ENCODE peak calls at places on chromosomes 6 and 20, in six cellular contexts. A, P, G, C, L and S are unnamed samples.

GRCh38 chr6:47318236-47318974 is 8.7 kb upstream of the TNFRSF21 start:
- ATAC-seq in A (no peak), P (no peak), G (no peak), C (no peak), L (no peak), S (no peak)

GRCh38 chr20:62274332-62275262 is 28.2 kb upstream of the ADRM1 start:
- ATAC-seq in A (no peak), P (peak), G (no peak), C (no peak), L (no peak), S (no peak)

GRCh38 chr6:136563386-136564152 is 13.3 kb upstream of the MAP7 start:
- ATAC-seq in A (no peak), P (peak), G (no peak), C (no peak), L (no peak), S (no peak)

GRCh38 chr20:25025986-25026605 is 31.8 kb downstream of the ACSS1 start:
- ATAC-seq in A (no peak), P (no peak), G (peak), C (no peak), L (no peak), S (no peak)

GRCh38 chr20:47392015-47392720 is 35.7 kb upstream of the ZMYND8 start:
- ATAC-seq in A (peak), P (peak), G (peak), C (peak), L (peak), S (peak)

GRCh38 chr6:138424004-138424904 is 20.2 kb downstream of the HEBP2 start:
- ATAC-seq in A (no peak), P (peak), G (peak), C (no peak), L (peak), S (no peak)

GRCh38 chr6:119445666-119446622 is 96.4 kb upstream of the MAN1A1 start:
- ATAC-seq in A (no peak), P (peak), G (no peak), C (peak), L (peak), S (peak)

GRCh38 chr20:40276291-40276690 is 412.7 kb downstream of the MAFB start:
- ATAC-seq in A (no peak), P (no peak), G (no peak), C (no peak), L (no peak), S (peak)

GRCh38 chr20:52422574-52423463 is 231.2 kb upstream of the ZFP64 start:
- ATAC-seq in A (no peak), P (no peak), G (peak), C (no peak), L (no peak), S (no peak)

GRCh38 chr20:43057317-43057716 is 132.4 kb downstream of the PTPRT start:
- ATAC-seq in A (no peak), P (no peak), G (no peak), C (no peak), L (no peak), S (no peak)

GRCh38 chr6:143842468-143842901 is 653 bp upstream of the LTV1 start:
- ATAC-seq in A (peak), P (no peak), G (no peak), C (peak), L (peak), S (peak)

GRCh38 chr6:7042056-7042653 is 65.6 kb upstream of the RREB1 start:
- ATAC-seq in A (no peak), P (peak), G (peak), C (no peak), L (no peak), S (no peak)

GRCh38 chr6:169666441-169666840 is 35.4 kb downstream of the WDR27 start:
- ATAC-seq in A (no peak), P (no peak), G (no peak), C (no peak), L (no peak), S (no peak)

GRCh38 chr6:42292002-42292735 is 74.5 kb upstream of the MRPS10 start:
- ATAC-seq in A (peak), P (no peak), G (no peak), C (peak), L (no peak), S (no peak)

GRCh38 chr6:149867876-149868640 is 3.9 kb upstream of the LRP11 start:
- ATAC-seq in A (no peak), P (peak), G (no peak), C (no peak), L (no peak), S (no peak)

GRCh38 chr20:20490673-20491072 is 122.8 kb downstream of the INSM1 start:
- ATAC-seq in A (no peak), P (no peak), G (no peak), C (no peak), L (no peak), S (no peak)

GRCh38 chr20:14707026-14707680 is 369.7 kb upstream of the FLRT3 start:
- ATAC-seq in A (no peak), P (no peak), G (no peak), C (no peak), L (no peak), S (no peak)

GRCh38 chr6:144294016-144294415 is 8.9 kb downstream of the UTRN start:
- ATAC-seq in A (no peak), P (no peak), G (no peak), C (no peak), L (no peak), S (no peak)

DNA sequence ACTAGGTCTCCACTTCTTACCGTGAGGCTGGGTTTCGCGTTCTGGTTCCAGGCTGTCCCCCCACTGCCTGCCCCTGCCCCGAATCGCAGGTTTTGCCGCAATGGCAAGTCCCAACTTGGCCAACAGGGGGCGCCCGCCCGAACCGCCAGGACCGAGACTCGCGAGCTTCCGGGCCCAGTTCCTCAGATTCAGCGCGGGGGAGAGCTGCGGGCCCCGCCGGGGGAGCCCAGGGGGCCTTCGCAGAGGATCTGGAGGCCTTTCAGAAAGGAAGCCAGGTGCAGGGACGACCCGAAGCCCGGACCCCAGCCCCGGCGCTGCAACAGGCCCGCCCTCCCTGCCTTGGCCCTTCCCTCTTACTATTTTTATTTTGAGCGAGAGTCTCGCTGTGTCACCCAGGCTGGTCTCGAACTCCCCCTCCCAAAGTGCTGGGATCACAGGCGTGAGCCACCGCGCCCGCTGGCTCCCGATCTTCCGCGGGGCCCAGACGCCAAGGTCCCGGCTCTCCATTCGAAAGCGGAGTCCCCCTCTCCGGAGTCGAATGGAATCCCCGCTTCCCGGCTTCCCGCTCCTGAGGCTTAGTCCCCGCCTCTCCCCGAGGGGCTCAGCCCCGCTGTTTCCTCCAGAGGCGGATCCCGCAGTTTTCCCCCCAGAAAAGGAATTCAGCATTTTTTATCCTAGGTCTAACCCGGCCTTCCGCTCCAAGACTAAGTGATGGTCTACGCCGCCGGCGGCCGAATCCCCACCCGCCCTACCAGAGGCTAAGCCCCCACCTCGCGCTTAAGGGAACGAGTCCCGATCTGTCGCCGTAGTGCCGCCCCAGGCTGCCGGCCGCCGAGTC is 11.7 kb upstream of the TMC2 start:
- ATAC-seq in A (peak), P (peak), G (peak), C (peak), L (peak), S (peak)
- TF ChIP-seq POLR2A in A (no peak), P (peak), G (peak), C (peak), L (no peak), S (peak)

GRCh38 chr6:64955435-64955848 is 751.6 kb downstream of the EYS start:
- ATAC-seq in A (no peak), P (no peak), G (no peak), C (no peak), L (no peak), S (no peak)
- H3K27ac ChIP-seq in A (no peak), P (no peak), G (no peak), C (no peak), L (no peak), S (no peak)

GRCh38 chr20:33732166-33732970 is 572 bp downstream of the ZNF341 start:
- ATAC-seq in A (peak), P (peak), G (peak), C (peak), L (peak), S (peak)
- TF ChIP-seq EP300 in A (no peak), P (peak), G (peak), C (peak), L (no peak), S (no peak)

DNA sequence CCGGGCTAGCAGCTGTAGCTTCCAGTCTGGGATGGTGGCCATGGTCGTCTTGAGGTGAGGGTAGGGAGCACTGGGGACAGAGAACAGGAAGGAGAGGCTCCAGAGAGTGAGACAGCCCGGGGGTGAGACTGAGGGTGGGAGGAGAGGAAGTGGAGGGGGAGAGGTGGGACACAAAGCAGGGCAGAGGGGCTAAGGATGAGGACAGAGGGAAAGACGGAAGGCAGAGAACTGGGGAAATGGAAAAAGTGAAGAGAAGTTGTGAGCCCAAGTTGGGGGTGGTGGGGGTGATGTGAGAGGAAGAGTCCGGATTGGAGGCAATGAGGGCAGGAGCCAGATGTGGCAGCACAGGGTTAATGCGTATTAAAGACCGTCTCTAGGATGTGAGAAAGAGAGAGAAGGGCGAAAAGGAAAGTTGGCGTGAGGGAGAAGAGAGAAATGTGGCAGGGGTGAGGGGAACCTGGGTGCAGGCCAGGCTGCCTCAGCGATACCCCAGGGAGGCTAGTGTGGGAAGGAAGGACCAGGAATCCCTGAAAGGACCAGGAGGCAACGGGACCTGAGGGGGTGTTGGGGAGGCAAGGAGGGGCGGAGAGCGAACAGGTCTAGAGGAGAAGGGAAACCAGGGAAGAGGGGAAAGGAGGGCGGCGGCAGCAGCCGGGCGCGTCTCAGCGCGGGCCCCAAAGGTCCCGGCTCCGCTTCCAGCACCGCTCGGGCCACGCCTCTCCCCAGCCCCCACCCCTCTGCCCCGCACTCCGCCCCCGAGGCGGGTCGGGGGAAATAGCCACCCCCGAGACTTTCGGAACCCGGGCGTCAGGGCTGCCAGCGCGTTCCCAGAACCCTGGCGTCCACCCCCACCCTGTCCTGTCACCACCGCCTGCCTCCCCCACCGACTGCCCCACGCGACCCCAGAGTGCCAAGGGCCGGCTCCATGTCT is at the start of gene PPP1R18:
- ATAC-seq in A (peak), P (peak), G (peak), C (peak), L (peak), S (peak)
- TF ChIP-seq POLR2A in A (no peak), P (peak), G (no peak), C (peak), L (no peak), S (no peak)

GRCh38 chr20:2475850-2476741 is 5.5 kb upstream of the SNRPB start:
- ATAC-seq in A (no peak), P (no peak), G (peak), C (no peak), L (no peak), S (no peak)
- H3K27ac ChIP-seq in A (no peak), P (no peak), G (peak), C (no peak), L (no peak), S (no peak)

GRCh38 chr6:111483736-111484654 is 977 bp upstream of the REV3L start:
- ATAC-seq in A (peak), P (peak), G (peak), C (peak), L (peak), S (peak)
- TF ChIP-seq EP300 in A (no peak), P (peak), G (no peak), C (peak), L (no peak), S (no peak)

GRCh38 chr6:3748726-3749389 is 2.7 kb downstream of the PXDC1 start:
- ATAC-seq in A (no peak), P (no peak), G (no peak), C (no peak), L (no peak), S (no peak)
- TF ChIP-seq POLR2A in A (no peak), P (no peak), G (no peak), C (no peak), L (no peak), S (no peak)

DNA sequence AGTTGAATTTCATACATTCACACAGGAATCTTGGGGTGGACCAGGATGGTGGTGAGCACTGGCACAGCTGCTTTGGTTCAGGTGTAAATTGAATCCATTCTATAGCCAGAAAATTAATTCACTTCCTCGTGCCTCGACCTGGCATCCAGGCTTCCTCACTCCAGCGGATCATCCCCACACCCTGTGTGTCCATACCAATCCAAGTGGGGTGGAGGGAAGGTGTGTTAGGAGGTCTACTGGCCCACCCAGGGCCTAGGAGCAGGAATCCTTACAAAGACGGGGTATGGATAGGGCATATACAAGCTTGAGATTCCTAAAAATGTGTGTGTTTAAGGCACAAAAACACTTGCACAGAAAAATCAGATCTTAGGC is 81.8 kb upstream of the SLC24A3 start:
- ATAC-seq in A (no peak), P (no peak), G (no peak), C (no peak), L (peak), S (no peak)
- H3K27ac ChIP-seq in A (no peak), P (no peak), G (no peak), C (no peak), L (no peak), S (no peak)

GRCh38 chr20:49422176-49422575 is 60.3 kb downstream of the KCNB1 start:
- ATAC-seq in A (no peak), P (no peak), G (no peak), C (no peak), L (no peak), S (no peak)

GRCh38 chr20:49420292-49420691 is 62.2 kb downstream of the KCNB1 start:
- ATAC-seq in A (no peak), P (no peak), G (no peak), C (no peak), L (no peak), S (peak)

GRCh38 chr20:49418832-49419231 is 63.6 kb downstream of the KCNB1 start:
- ATAC-seq in A (no peak), P (no peak), G (no peak), C (no peak), L (no peak), S (no peak)

GRCh38 chr20:49419785-49420184 is 62.7 kb downstream of the KCNB1 start:
- ATAC-seq in A (no peak), P (no peak), G (no peak), C (no peak), L (no peak), S (no peak)

DNA sequence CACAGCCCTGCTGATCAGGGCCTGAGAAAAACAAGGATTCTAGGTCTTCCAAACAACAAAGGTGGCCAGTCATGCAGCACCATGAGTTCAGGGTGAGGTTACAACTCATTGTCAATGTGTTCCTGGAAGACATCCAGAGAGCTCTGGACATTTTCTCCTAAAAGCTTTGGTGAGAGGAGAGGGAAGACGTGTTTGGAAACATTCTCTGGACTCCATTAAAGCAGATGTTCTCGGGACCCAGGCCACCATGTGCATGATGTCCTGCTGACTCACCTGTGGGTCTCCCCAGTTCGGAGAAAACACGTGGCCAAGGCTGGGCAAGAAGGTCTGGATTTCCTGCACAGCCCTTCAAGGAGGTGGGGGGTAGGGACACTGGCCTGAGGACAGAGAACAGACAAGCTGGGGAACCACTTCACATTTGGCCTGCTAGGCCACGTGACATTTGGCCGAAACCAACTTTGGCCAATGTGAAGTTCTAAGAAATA is 61.6 kb downstream of the KCNB1 start:
- ATAC-seq in A (no peak), P (no peak), G (no peak), C (no peak), L (no peak), S (peak)
- TF ChIP-seq EP300 in A (no peak), P (no peak), G (no peak), C (no peak), L (no peak), S (peak)

DNA sequence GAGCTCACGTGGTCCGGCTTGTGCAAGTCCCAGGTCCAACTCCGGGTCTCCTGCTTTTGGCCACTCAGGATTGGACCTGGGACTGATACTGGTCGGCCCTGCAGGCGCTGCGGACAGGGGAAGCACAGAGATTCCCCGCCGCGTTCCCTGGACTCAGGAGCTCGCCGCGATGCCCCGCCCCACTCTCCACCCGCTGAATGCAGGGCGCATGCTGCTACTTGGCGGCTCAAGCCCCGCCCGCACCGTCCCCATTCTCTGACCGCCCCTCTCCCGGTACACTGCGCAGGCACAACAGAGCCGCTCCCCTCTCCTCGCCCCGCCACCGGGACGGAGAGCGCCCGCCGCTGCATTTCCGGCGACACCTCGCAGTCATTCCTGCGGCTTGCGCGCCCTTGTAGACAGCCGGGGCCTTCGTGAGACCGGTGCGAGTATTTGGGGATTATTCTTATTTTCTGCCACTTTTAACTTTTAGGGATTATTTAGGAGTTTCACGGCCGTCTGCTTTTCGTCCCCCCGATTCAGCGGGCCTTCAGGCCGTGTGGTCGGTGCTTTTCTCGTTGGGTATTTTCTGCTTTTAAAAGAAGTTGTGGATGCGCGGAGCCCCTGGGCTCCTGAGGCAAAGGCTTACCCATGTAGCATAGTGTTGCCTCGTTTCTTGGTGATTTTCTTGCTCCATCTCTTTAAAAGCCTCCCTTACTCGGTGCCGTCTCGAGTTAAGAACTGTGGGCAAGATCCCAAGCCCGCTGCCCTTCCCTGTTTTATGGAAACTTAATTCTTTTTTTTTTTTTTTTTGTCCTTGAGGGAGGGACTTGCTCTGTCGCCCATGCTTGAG is at the start of gene TMEM14C:
- ATAC-seq in A (peak), P (peak), G (peak), C (peak), L (peak), S (peak)
- TF ChIP-seq POLR2A in A (peak), P (peak), G (no peak), C (peak), L (no peak), S (peak)